ENCODE peak calls at places on chromosome 5, in four cellular contexts. U, D, X and R are unnamed samples.
A peak's percentile ranks its signal among the peaks of the same experiment; 100 is the strongest.

GRCh38 chr5:124735169-124735858 is 11.1 kb downstream of the ZNF608 start:
- DNase-seq in U (no peak), D (no peak), X (peak; percentile 54), R (no peak)

GRCh38 chr5:142145106-142145900 is 36.7 kb downstream of the NDFIP1 start:
- DNase-seq in D (peak; percentile 33), X (no peak), U (peak; percentile 66), R (no peak)

GRCh38 chr5:132272341-132273210 is 15.1 kb downstream of the PDLIM4 start:
- DNase-seq in X (peak; percentile 76), U (peak; percentile 69), D (no peak), R (peak; percentile 76)

GRCh38 chr5:152505442-152506042 is 100.5 kb upstream of the NMUR2 start:
- DNase-seq in U (peak; percentile 68), D (peak; percentile 7), X (no peak), R (no peak)

GRCh38 chr5:170749911-170750431 is 33.6 kb upstream of the GABRP start:
- DNase-seq in D (no peak), X (no peak), U (peak; percentile 47), R (no peak)

GRCh38 chr5:10421841-10422691 is 19.6 kb upstream of the ROPN1L start:
- DNase-seq in D (no peak), X (no peak), U (no peak), R (no peak)

GRCh38 chr5:146025108-146025507 is 80.3 kb downstream of the PLAC8L1 start:
- DNase-seq in U (peak; percentile 82), D (no peak), X (no peak), R (peak; percentile 29)

GRCh38 chr5:168702511-168702910 is 123.3 kb upstream of the PANK3 start:
- DNase-seq in D (no peak), X (no peak), U (no peak), R (no peak)

GRCh38 chr5:55338810-55339243 is 31.0 kb downstream of the MTREX start:
- DNase-seq in D (no peak), X (no peak), U (no peak), R (no peak)

GRCh38 chr5:5381259-5382006 is 41.0 kb upstream of the ICE1 start:
- DNase-seq in X (no peak), U (no peak), D (no peak), R (no peak)

GRCh38 chr5:74075900-74076484 is 450.0 kb downstream of the ARHGEF28 start:
- DNase-seq in D (no peak), X (no peak), U (no peak), R (no peak)

GRCh38 chr5:113090336-113091106 is 113.9 kb downstream of the DCP2 start:
- DNase-seq in X (peak; percentile 68), U (no peak), D (peak; percentile 10), R (peak; percentile 45)

GRCh38 chr5:997001-997474 is 11.6 kb upstream of the NKD2 start:
- DNase-seq in D (no peak), X (peak; percentile 35), U (no peak), R (peak; percentile 65)

GRCh38 chr5:167245871-167246270 is 1045.6 kb upstream of the WWC1 start:
- DNase-seq in D (peak; percentile 6), U (no peak), X (no peak), R (no peak)

GRCh38 chr5:176697267-176697928 is 50.1 kb downstream of the TSPAN17 start:
- DNase-seq in D (no peak), X (no peak), U (no peak), R (no peak)

GRCh38 chr5:178116406-178116885 is 3.1 kb downstream of the N4BP3 start:
- DNase-seq in D (no peak), X (no peak), U (no peak), R (no peak)

GRCh38 chr5:98796197-98796972 is 22.9 kb downstream of the RGMB start:
- DNase-seq in D (no peak), U (no peak), X (no peak), R (no peak)

GRCh38 chr5:36683821-36684434 is 77.5 kb downstream of the SLC1A3 start:
- DNase-seq in U (no peak), X (no peak), D (no peak), R (peak; percentile 86)

DNA sequence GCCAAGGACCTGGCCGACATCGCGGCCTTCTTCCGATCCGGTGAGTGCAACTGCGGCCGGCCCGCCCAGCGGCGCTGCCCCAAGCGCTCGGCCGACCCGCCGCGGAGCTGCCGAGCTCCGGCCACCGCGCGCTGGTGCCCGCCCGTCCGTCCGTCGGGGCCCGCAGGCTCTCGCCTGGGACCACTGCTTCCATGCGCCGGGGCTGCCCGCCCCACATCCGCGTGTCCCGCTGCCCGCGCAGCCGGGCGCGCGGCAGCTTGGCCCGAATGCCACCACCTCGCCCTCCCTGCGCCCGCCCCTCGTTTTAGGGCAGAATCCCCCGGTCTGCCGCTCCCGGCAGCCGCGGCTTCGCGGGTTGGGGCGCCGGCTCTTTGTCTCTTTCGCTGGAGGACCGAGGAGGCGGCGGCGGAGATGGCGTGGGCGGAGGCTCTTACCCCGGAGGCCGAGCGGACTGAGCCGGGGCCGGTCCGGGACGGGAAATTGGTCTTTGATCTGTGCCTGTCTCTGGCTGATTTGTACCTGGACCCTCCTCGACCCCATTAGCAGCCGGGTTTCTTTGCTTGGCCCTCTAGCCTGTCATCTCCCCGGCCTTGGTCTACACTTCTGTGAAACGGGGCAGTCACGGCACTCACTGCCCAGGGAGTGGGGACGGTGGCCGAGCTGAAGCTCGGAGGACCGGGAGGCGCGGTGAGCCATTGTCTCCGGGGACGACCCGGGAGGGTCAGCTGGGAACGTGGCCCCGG is 872 bp downstream of the TRIO start:
- DNase-seq in X (peak; percentile 73), U (peak; percentile 43), D (no peak), R (peak; percentile 50)
- TF ChIP-seq POLR2A in X (no peak), U (no peak), D (peak; percentile 16), R (no peak)

GRCh38 chr5:65625743-65626142 is 916 bp downstream of the SHLD3 start:
- DNase-seq in D (no peak), U (no peak), X (no peak), R (no peak)

GRCh38 chr5:65620021-65620420 is 4.1 kb downstream of the TRIM23 start:
- DNase-seq in D (no peak), X (no peak), U (no peak), R (no peak)

GRCh38 chr5:65624025-65624569 is at the start of gene TRIM23:
- DNase-seq in U (peak; percentile 91), X (peak; percentile 92), D (peak; percentile 80), R (peak; percentile 94)

GRCh38 chr5:65623482-65623881 is 651 bp downstream of the TRIM23 start:
- DNase-seq in D (no peak), X (no peak), U (no peak), R (no peak)

DNA sequence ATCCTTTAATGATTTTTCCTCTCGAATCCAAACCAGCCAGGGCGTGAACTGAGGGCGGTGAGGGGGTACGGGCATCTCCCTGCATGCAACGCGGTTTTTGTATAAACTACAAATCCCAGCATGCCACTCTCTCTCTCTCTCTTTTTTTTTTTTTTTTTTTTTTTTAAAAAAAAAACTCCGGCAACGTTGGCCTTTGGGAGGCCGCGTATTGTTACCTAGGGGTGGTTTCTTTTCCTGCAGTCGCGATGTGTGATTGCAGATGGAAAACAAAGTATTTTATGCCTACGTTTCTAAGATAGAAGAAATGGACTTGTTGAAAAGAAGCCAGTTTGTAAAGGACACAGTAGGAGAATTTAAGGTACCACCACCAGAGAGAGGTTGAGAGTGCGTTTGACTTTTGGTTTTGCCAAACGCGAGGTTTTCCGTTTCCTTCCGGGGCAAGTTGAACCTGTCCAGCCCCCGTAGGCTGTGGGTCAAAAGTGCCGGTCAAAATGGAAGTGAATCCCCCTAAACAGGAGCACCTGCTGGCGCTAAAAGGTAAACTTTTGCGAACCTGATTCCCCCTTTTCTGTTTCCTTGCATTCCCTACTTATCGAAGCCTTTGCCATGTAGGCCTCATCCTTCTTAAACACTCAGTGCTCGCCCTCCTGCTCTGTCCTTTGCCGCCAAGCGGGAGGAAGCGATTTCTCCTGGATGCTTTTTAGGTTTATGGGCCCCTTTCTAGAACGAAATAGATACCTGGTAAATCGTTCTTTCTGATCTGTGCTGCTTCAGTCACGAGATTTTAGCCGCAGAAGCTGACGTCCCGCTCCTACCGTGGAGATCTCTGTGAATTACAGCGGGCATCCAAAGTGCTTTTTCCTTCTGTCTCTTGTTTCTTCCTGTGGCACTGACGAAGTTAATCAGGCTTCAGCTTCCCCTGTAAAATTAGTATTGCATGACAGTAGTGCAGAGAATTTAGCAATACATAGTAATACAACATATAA is at the start of the genes SHLD3 and TRAPPC13:
- DNase-seq in D (peak; percentile 30), X (peak; percentile 83), U (peak; percentile 81), R (peak; percentile 85)
- TF ChIP-seq POLR2A in D (peak; percentile 24), X (no peak), U (no peak), R (no peak)

DNA sequence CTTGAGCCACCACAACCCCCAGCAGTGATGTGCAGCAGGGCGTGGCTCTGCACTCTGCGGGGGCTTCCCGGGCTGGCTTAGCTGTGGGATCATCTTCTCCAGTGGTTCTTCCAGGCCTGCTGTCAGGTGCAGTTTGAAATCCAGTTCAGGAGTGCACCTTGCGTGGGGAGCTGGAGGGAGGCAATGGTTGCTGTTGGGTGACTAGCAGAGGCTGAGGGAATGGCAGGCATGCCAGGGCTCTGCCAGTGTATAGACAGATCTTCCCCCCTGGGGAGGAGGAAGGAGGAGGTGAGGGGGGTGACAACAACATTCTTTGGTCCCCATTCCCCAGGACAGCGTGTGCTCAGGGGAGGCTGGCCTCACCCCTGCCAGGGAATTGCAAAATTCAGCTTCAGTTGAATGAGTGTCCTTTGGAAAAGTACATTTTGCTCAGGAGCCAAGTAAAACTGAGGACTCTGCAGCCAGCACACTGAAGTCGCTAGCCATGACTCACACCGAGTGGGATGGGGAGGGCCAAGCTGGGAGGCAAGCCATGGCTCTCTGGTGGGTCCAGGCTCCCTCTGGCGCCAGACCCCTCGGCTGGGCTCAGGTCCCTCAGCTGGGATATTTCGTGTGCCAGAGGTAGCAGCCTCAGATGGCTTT is 35.0 kb downstream of the ERGIC1 start:
- DNase-seq in D (peak; percentile 70), X (peak; percentile 87), U (peak; percentile 72), R (peak; percentile 82)
- TF ChIP-seq POLR2A in D (no peak), X (no peak), U (no peak), R (peak; percentile 45)

DNA sequence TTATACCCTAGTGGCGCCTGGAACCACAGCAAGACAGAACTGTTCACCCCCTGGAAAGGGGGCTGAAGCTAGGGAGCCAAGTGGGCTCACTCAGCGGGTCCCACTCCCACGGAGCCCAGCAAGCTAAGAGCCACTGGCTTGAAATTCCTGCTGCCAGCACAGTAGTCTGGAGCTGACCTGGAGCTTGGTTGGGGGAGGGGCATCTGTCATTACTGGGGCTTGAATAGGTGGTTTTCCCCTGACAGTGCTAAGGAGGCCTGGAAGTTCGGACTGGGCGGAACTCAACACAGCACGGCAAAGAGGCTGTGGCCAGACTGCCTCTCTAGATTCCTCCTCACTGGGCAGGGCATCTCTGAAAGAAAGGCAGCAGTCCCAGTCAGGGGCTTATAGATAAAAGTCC is 19.5 kb downstream of the BTNL3 start:
- DNase-seq in D (no peak), X (no peak), U (no peak), R (no peak)
- TF ChIP-seq POLR2A in D (no peak), X (no peak), U (no peak), R (no peak)

GRCh38 chr5:172904312-172904642 is 54.9 kb upstream of the RPL26L1 start:
- DNase-seq in X (no peak), U (no peak), D (no peak), R (no peak)
- TF ChIP-seq POLR2A in X (no peak), U (no peak), D (no peak), R (no peak)

DNA sequence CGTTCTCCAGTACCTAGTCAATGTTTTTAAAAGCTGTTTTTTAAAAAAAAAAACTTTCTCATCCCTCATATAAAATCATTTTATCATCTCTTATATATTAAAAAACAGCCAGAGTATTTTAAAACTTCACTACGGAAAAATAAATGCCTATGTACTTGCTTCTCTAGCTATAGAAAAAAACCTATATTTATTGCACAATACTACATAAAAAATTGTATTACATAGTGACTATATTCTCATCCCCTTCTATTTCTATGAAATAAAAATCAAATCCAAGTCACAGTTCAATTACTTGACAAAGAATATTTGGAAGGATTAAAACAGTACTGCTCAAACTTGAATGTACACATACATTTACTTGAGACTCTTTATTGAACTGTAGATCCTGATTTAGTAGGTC is 56.7 kb downstream of the RICTOR start:
- DNase-seq in U (no peak), D (no peak), X (no peak), R (no peak)
- TF ChIP-seq POLR2A in U (no peak), D (no peak), X (no peak), R (no peak)